ENCODE peak calls at places on chromosome 1, in seven cellular contexts. One of them, this sample, is unnamed.
A peak's percentile ranks its signal among the peaks of the same experiment; 100 is the strongest.

GRCh38 chr1:24186993-24187790 is at the start of gene IFNLR1:
- DNase-seq in HepG2: peak; percentile 62
- DNase-seq in K562: no peak
- DNase-seq in HCT116: peak; percentile 58
- DNase-seq in H1: peak; percentile 77
- DNase-seq in GM12878: no peak
- DNase-seq in SK-N-SH: peak; percentile 89
- DNase-seq in this sample: no peak

GRCh38 chr1:94270801-94271203 is 33.4 kb upstream of the ARHGAP29 start:
- DNase-seq in HepG2: no peak
- DNase-seq in K562: no peak
- DNase-seq in HCT116: no peak
- DNase-seq in H1: no peak
- DNase-seq in GM12878: no peak
- DNase-seq in SK-N-SH: no peak
- DNase-seq in this sample: no peak

GRCh38 chr1:181083842-181084605 is 4.5 kb upstream of the IER5 start:
- DNase-seq in HepG2: peak; percentile 66
- DNase-seq in K562: peak; percentile 79
- DNase-seq in HCT116: peak; percentile 49
- DNase-seq in H1: no peak
- DNase-seq in GM12878: no peak
- DNase-seq in SK-N-SH: peak; percentile 55
- DNase-seq in this sample: peak; percentile 67

GRCh38 chr1:112337028-112337531 is 58.9 kb upstream of the CTTNBP2NL start:
- DNase-seq in HepG2: peak; percentile 13
- DNase-seq in K562: peak; percentile 67
- DNase-seq in HCT116: peak; percentile 51
- DNase-seq in H1: no peak
- DNase-seq in GM12878: no peak
- DNase-seq in SK-N-SH: peak; percentile 42
- DNase-seq in this sample: peak; percentile 12

GRCh38 chr1:32676945-32677344 is 25.6 kb downstream of the SYNC start:
- DNase-seq in HepG2: no peak
- DNase-seq in K562: no peak
- DNase-seq in HCT116: no peak
- DNase-seq in H1: no peak
- DNase-seq in GM12878: no peak
- DNase-seq in SK-N-SH: no peak
- DNase-seq in this sample: no peak

GRCh38 chr1:94532077-94532476 is 9.5 kb downstream of the F3 start:
- DNase-seq in HepG2: no peak
- DNase-seq in K562: no peak
- DNase-seq in HCT116: no peak
- DNase-seq in H1: no peak
- DNase-seq in GM12878: no peak
- DNase-seq in SK-N-SH: no peak
- DNase-seq in this sample: no peak

GRCh38 chr1:31762726-31763670 is 1.1 kb downstream of the ADGRB2 start:
- DNase-seq in HepG2: peak; percentile 28
- DNase-seq in K562: peak; percentile 73
- DNase-seq in HCT116: no peak
- DNase-seq in H1: peak; percentile 94
- DNase-seq in GM12878: no peak
- DNase-seq in SK-N-SH: peak; percentile 97
- DNase-seq in this sample: no peak

GRCh38 chr1:161825831-161826230 is 59.7 kb downstream of the ATF6 start:
- DNase-seq in HepG2: no peak
- DNase-seq in K562: no peak
- DNase-seq in HCT116: no peak
- DNase-seq in H1: no peak
- DNase-seq in GM12878: no peak
- DNase-seq in SK-N-SH: no peak
- DNase-seq in this sample: no peak

GRCh38 chr1:241376711-241377110 is 19.7 kb upstream of the RGS7 start:
- DNase-seq in HepG2: no peak
- DNase-seq in K562: no peak
- DNase-seq in HCT116: no peak
- DNase-seq in H1: no peak
- DNase-seq in GM12878: no peak
- DNase-seq in SK-N-SH: no peak
- DNase-seq in this sample: no peak

GRCh38 chr1:204258213-204259115 is 44.7 kb upstream of the GOLT1A start:
- DNase-seq in HepG2: peak; percentile 42
- DNase-seq in K562: peak; percentile 69
- DNase-seq in HCT116: peak; percentile 37
- DNase-seq in H1: peak; percentile 93
- DNase-seq in GM12878: no peak
- DNase-seq in SK-N-SH: peak; percentile 88
- DNase-seq in this sample: peak; percentile 18

GRCh38 chr1:29804181-29804899 is 568.0 kb downstream of the PTPRU start:
- DNase-seq in HepG2: no peak
- DNase-seq in K562: no peak
- DNase-seq in HCT116: no peak
- DNase-seq in H1: peak; percentile 28
- DNase-seq in GM12878: no peak
- DNase-seq in SK-N-SH: peak; percentile 45
- DNase-seq in this sample: no peak

GRCh38 chr1:1291611-1292441 is 11.6 kb downstream of the SCNN1D start:
- DNase-seq in HepG2: peak; percentile 64
- DNase-seq in K562: peak; percentile 75
- DNase-seq in HCT116: no peak
- DNase-seq in H1: peak; percentile 86
- DNase-seq in GM12878: no peak
- DNase-seq in SK-N-SH: peak; percentile 84
- DNase-seq in this sample: no peak

GRCh38 chr1:86416343-86416742 is 7.6 kb upstream of the CLCA2 start:
- DNase-seq in HepG2: no peak
- DNase-seq in K562: no peak
- DNase-seq in HCT116: no peak
- DNase-seq in H1: no peak
- DNase-seq in GM12878: no peak
- DNase-seq in SK-N-SH: no peak
- DNase-seq in this sample: no peak

GRCh38 chr1:23460519-23460918 is 23.5 kb downstream of the ASAP3 start:
- DNase-seq in HepG2: no peak
- DNase-seq in K562: no peak
- DNase-seq in HCT116: no peak
- DNase-seq in H1: no peak
- DNase-seq in GM12878: no peak
- DNase-seq in SK-N-SH: no peak
- DNase-seq in this sample: no peak

GRCh38 chr1:7529917-7530316 is 241.2 kb upstream of the VAMP3 start:
- DNase-seq in HepG2: no peak
- DNase-seq in K562: no peak
- DNase-seq in HCT116: no peak
- DNase-seq in H1: no peak
- DNase-seq in GM12878: no peak
- DNase-seq in SK-N-SH: no peak
- DNase-seq in this sample: no peak

GRCh38 chr1:19533626-19534025 is 48.3 kb upstream of the CAPZB start:
- DNase-seq in HepG2: no peak
- DNase-seq in K562: peak; percentile 18
- DNase-seq in HCT116: no peak
- DNase-seq in H1: no peak
- DNase-seq in GM12878: no peak
- DNase-seq in SK-N-SH: no peak
- DNase-seq in this sample: no peak

GRCh38 chr1:73813726-73814125 is 384.2 kb downstream of the LRRIQ3 start:
- DNase-seq in HepG2: no peak
- DNase-seq in K562: no peak
- DNase-seq in HCT116: no peak
- DNase-seq in H1: no peak
- DNase-seq in GM12878: no peak
- DNase-seq in SK-N-SH: no peak
- DNase-seq in this sample: no peak

GRCh38 chr1:153478692-153479618 is 18.5 kb upstream of the S100A7 start:
- DNase-seq in HepG2: peak; percentile 16
- DNase-seq in K562: no peak
- DNase-seq in HCT116: no peak
- DNase-seq in H1: no peak
- DNase-seq in GM12878: no peak
- DNase-seq in SK-N-SH: no peak
- DNase-seq in this sample: no peak

GRCh38 chr1:202162049-202162417 is 1.6 kb upstream of the PTPN7 start:
- DNase-seq in HepG2: no peak
- DNase-seq in K562: peak; percentile 74
- DNase-seq in HCT116: no peak
- DNase-seq in H1: no peak
- DNase-seq in GM12878: peak; percentile 45
- DNase-seq in SK-N-SH: no peak
- DNase-seq in this sample: no peak

GRCh38 chr1:103941086-103941485 is 191.4 kb downstream of the AMY1C start:
- DNase-seq in HepG2: no peak
- DNase-seq in K562: no peak
- DNase-seq in HCT116: no peak
- DNase-seq in H1: no peak
- DNase-seq in GM12878: no peak
- DNase-seq in SK-N-SH: no peak
- DNase-seq in this sample: no peak

GRCh38 chr1:24735619-24736375 is 9.4 kb upstream of the CLIC4 start:
- DNase-seq in HepG2: no peak
- DNase-seq in K562: no peak
- DNase-seq in HCT116: no peak
- DNase-seq in H1: no peak
- DNase-seq in GM12878: no peak
- DNase-seq in SK-N-SH: peak; percentile 55
- DNase-seq in this sample: no peak

GRCh38 chr1:199685369-199685768 is 342.1 kb upstream of the NR5A2 start:
- DNase-seq in HepG2: peak; percentile 7
- DNase-seq in K562: no peak
- DNase-seq in HCT116: peak; percentile 74
- DNase-seq in H1: no peak
- DNase-seq in GM12878: no peak
- DNase-seq in SK-N-SH: no peak
- DNase-seq in this sample: peak; percentile 32

GRCh38 chr1:228013322-228014234 is 6.8 kb downstream of the WNT3A start:
- DNase-seq in HepG2: no peak
- DNase-seq in K562: peak; percentile 8
- DNase-seq in HCT116: no peak
- DNase-seq in H1: no peak
- DNase-seq in GM12878: no peak
- DNase-seq in SK-N-SH: no peak
- DNase-seq in this sample: no peak

GRCh38 chr1:97738270-97738669 is 182.6 kb downstream of the DPYD start:
- DNase-seq in HepG2: no peak
- DNase-seq in K562: no peak
- DNase-seq in HCT116: no peak
- DNase-seq in H1: no peak
- DNase-seq in GM12878: no peak
- DNase-seq in SK-N-SH: no peak
- DNase-seq in this sample: no peak

GRCh38 chr1:44305962-44306422 is 49.1 kb downstream of the ERI3 start:
- DNase-seq in HepG2: no peak
- DNase-seq in K562: no peak
- DNase-seq in HCT116: no peak
- DNase-seq in H1: no peak
- DNase-seq in GM12878: no peak
- DNase-seq in SK-N-SH: no peak
- DNase-seq in this sample: no peak
- TF ChIP-seq SIN3A in HepG2: no peak
- TF ChIP-seq SIN3A in K562: no peak
- TF ChIP-seq SIN3A in HCT116: no peak
- TF ChIP-seq SIN3A in H1: no peak
- TF ChIP-seq SIN3A in GM12878: no peak
- TF ChIP-seq SIN3A in SK-N-SH: no peak
- TF ChIP-seq SIN3A in this sample: no peak

DNA sequence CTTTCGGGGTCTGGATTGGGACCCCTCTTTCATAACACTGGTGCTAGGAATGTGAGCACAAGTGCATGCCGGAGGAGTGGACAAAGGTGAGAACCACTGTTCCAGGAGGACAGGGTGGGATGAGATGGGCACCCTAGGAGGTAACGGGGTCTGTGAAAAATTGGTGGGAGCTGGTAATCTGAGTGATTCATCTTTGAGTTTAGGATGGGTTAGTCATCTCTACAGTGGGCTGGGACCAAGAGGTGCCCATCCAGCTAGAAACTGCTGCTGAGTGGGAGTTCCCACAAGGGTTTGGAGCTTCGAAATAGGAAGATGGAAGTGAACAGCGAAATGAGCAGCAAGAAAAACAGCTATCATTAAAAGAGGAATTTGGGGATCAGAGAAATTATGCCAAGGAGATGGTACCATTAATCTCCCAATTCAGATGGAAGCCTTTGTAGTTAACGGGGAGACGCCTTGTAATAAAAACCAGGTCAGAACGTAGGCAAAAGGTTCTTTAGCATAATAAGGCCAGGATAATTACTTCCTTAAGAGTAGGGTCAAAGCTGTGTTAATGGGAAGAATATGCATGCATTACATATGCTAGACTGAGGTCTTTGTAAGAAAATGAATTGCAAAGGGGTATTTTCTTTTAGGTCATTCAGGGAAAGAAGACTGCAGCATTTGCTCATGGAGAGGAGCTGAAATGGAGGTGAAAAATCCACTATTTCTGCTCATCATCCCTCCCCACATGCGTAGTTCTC is 55.5 kb downstream of the OLFML3 start:
- DNase-seq in HepG2: no peak
- DNase-seq in K562: no peak
- DNase-seq in HCT116: no peak
- DNase-seq in H1: no peak
- DNase-seq in GM12878: no peak
- DNase-seq in SK-N-SH: no peak
- DNase-seq in this sample: no peak
- H3K9me3 ChIP-seq in HepG2: no peaks in the 10 kb centered on the region
- H3K9me3 ChIP-seq in K562: no peaks in the 10 kb centered on the region
- H3K9me3 ChIP-seq in HCT116: no peaks in the 10 kb centered on the region
- H3K9me3 ChIP-seq in H1: no peaks in the 10 kb centered on the region
- H3K9me3 ChIP-seq in GM12878: no peaks in the 10 kb centered on the region
- H3K9me3 ChIP-seq in SK-N-SH: no peaks in the 10 kb centered on the region
- H3K9me3 ChIP-seq in this sample: no peaks in the 10 kb centered on the region

DNA sequence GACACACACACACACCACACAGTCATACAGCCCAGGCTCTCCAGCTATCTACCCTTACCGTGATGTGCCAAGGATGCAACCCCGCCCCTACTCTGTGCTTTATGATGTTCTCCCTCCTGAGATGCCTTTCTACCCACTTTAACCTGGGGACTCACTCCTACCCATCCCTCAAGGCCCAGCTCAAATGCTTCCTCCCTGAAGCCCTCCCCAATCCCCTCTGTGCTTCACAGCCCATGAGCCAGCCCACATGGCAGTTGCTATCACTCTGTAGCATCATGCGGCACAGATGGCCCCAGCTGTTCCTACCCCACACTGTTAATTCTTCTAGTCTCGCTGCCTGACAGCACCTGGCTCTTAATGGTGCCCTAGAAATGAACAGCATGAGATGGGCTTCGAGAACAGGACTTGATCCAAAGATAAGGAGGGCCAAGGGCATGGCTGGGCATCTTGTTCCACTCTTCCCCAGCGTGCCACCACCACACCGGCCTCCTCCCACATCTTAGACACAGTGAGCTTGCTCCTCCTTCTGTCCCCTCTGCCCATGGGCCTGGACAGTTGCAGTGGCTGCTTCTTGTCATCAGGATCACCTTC is 109.8 kb downstream of the GLIS1 start:
- DNase-seq in HepG2: no peak
- DNase-seq in K562: no peak
- DNase-seq in HCT116: no peak
- DNase-seq in H1: peak; percentile 33
- DNase-seq in GM12878: no peak
- DNase-seq in SK-N-SH: peak; percentile 73
- DNase-seq in this sample: no peak
- TF ChIP-seq SIN3A in HepG2: no peak
- TF ChIP-seq SIN3A in K562: no peak
- TF ChIP-seq SIN3A in HCT116: no peak
- TF ChIP-seq SIN3A in H1: no peak
- TF ChIP-seq SIN3A in GM12878: no peak
- TF ChIP-seq SIN3A in SK-N-SH: no peak
- TF ChIP-seq SIN3A in this sample: no peak

GRCh38 chr1:248779350-248779749 is 23.8 kb upstream of the LYPD8 start:
- DNase-seq in HepG2: no peak
- DNase-seq in K562: no peak
- DNase-seq in HCT116: no peak
- DNase-seq in H1: no peak
- DNase-seq in GM12878: no peak
- DNase-seq in SK-N-SH: no peak
- DNase-seq in this sample: no peak
- H3K9me3 ChIP-seq in HepG2: peaks cover 8% of the 10 kb centered on the region
- H3K9me3 ChIP-seq in K562: no peaks in the 10 kb centered on the region
- H3K9me3 ChIP-seq in HCT116: no peaks in the 10 kb centered on the region
- H3K9me3 ChIP-seq in H1: peaks cover 83% of the 10 kb centered on the region
- H3K9me3 ChIP-seq in GM12878: peaks cover 11% of the 10 kb centered on the region
- H3K9me3 ChIP-seq in SK-N-SH: no peaks in the 10 kb centered on the region
- H3K9me3 ChIP-seq in this sample: no peaks in the 10 kb centered on the region